ENCODE peak calls at places on chromosome 13, in five cellular contexts. O, U, A, B and E are unnamed samples.

GRCh38 chr13:109786457-109787134 is at the start of gene IRS2:
- DNase-seq in U (peak; percentile 94), A (peak; percentile 95), B (peak; percentile 93), O (peak; percentile 99), E (peak; percentile 87)

GRCh38 chr13:22311734-22312404 is 641.0 kb downstream of the FGF9 start:
- DNase-seq in U (no peak), A (no peak), B (peak; percentile 36), O (no peak), E (no peak)

GRCh38 chr13:65497265-65497664 is 1732.9 kb downstream of the PCDH9 start:
- DNase-seq in B (no peak), U (peak; percentile 85), O (no peak), A (peak; percentile 21), E (no peak)

GRCh38 chr13:107867701-107868661 is 347.4 kb downstream of the LIG4 start:
- DNase-seq in O (no peak), U (peak; percentile 20), A (peak; percentile 39), B (no peak), E (peak; percentile 17)

GRCh38 chr13:113666951-113667701 is at the start of gene GRK1:
- DNase-seq in B (peak; percentile 17), A (no peak), O (no peak), U (no peak), E (no peak)

GRCh38 chr13:97493471-97493870 is 59.5 kb downstream of the RAP2A start:
- DNase-seq in O (no peak), B (no peak), A (peak; percentile 45), U (no peak), E (no peak)

GRCh38 chr13:58478858-58479257 is 847.3 kb downstream of the PCDH17 start:
- DNase-seq in U (no peak), A (no peak), B (no peak), O (no peak), E (no peak)

GRCh38 chr13:83325454-83325853 is 556.8 kb downstream of the SLITRK1 start:
- DNase-seq in A (peak; percentile 54), B (no peak), U (peak; percentile 82), O (no peak), E (peak; percentile 73)